ENCODE peak calls at places on chromosomes 6 and 20, in four cellular contexts. R is hepatocyte; O is Peyer's patch; Y is CD4-positive, alpha-beta T cell. K is an unnamed sample.

GRCh38 chr6:108115598-108116058 is 41.1 kb upstream of the OSTM1 start:
- DNase-seq in R (peak; percentile 63), O (peak; percentile 66), Y (no peak), K (peak; percentile 62)

GRCh38 chr6:81171991-81172740 is 580.3 kb downstream of the TENT5A start:
- DNase-seq in R (no peak), O (no peak), Y (no peak), K (no peak)

GRCh38 chr6:141539617-141540016 is 593.1 kb upstream of the GJE1 start:
- DNase-seq in R (no peak), O (no peak), Y (no peak), K (no peak)

GRCh38 chr6:41672816-41673703 is 34.8 kb downstream of the MDFI start:
- DNase-seq in R (no peak), O (no peak), Y (no peak), K (no peak)

GRCh38 chr6:136024711-136025110 is 173.2 kb downstream of the PDE7B start:
- DNase-seq in R (no peak), O (no peak), Y (no peak), K (no peak)

GRCh38 chr20:47320990-47321805 is 35.3 kb downstream of the ZMYND8 start:
- DNase-seq in R (peak; percentile 54), O (no peak), Y (no peak), K (peak; percentile 45)

GRCh38 chr6:156954191-156954590 is 177.0 kb downstream of the ARID1B start:
- DNase-seq in R (no peak), O (no peak), Y (no peak), K (no peak)

GRCh38 chr6:132136976-132137375 is 185.8 kb upstream of the CCN2 start:
- DNase-seq in R (no peak), O (no peak), Y (no peak), K (no peak)

GRCh38 chr20:52637201-52637600 is 335.0 kb upstream of the TSHZ2 start:
- DNase-seq in R (no peak), O (no peak), Y (no peak), K (no peak)

GRCh38 chr6:88629838-88630462 is 333.5 kb downstream of the RNGTT start:
- DNase-seq in R (no peak), O (no peak), Y (no peak), K (no peak)

GRCh38 chr20:6140947-6141346 is 18.1 kb upstream of the FERMT1 start:
- DNase-seq in R (no peak), O (no peak), Y (no peak), K (no peak)

GRCh38 chr6:7535498-7535897 is 6.0 kb upstream of the DSP start:
- DNase-seq in R (no peak), O (no peak), Y (no peak), K (no peak)

GRCh38 chr6:135114355-135115145 is 59.9 kb upstream of the HBS1L start:
- DNase-seq in R (no peak), O (no peak), Y (no peak), K (no peak)

GRCh38 chr6:142925575-142926110 is 19.3 kb downstream of the HIVEP2 start:
- DNase-seq in R (peak; percentile 8), O (no peak), Y (no peak), K (no peak)

GRCh38 chr20:2604506-2604835 is 48.0 kb upstream of the NOP56 start:
- DNase-seq in R (no peak), O (no peak), Y (no peak), K (no peak)

GRCh38 chr20:23647346-23647745 is 9.6 kb upstream of the CST3 start:
- DNase-seq in R (no peak), O (no peak), Y (no peak), K (no peak)

GRCh38 chr6:2979819-2980464 is 8.6 kb upstream of the SERPINB6 start:
- DNase-seq in R (no peak), O (no peak), Y (no peak), K (no peak)

GRCh38 chr6:81969011-81969410 is 216.5 kb upstream of the TENT5A start:
- DNase-seq in R (no peak), O (no peak), Y (no peak), K (no peak)

GRCh38 chr6:52390361-52390727 is 28.4 kb downstream of the PAQR8 start:
- DNase-seq in R (peak; percentile 16), O (no peak), Y (peak; percentile 29), K (no peak)

GRCh38 chr6:43980004-43980795 is 147.1 kb downstream of the MRPL14 start:
- DNase-seq in R (no peak), O (no peak), Y (no peak), K (no peak)

GRCh38 chr20:35135867-35136586 is 11.1 kb downstream of the EDEM2 start:
- DNase-seq in R (no peak), O (no peak), Y (no peak), K (no peak)

GRCh38 chr20:17525650-17526049 is 5.5 kb downstream of the BFSP1 start:
- DNase-seq in R (peak; percentile 44), O (no peak), Y (no peak), K (no peak)

GRCh38 chr20:47326718-47327137 is 29.8 kb downstream of the ZMYND8 start:
- DNase-seq in R (no peak), O (no peak), Y (no peak), K (no peak)

GRCh38 chr6:106702451-106703110 is 73.2 kb downstream of the QRSL1 start:
- DNase-seq in R (peak; percentile 37), O (no peak), Y (no peak), K (peak; percentile 20)

GRCh38 chr6:123062645-123063044 is 66.6 kb downstream of the CLVS2 start:
- DNase-seq in R (no peak), O (no peak), Y (no peak), K (no peak)

GRCh38 chr6:139060332-139060731 is 31.8 kb downstream of the ABRACL start:
- DNase-seq in R (no peak), O (no peak), Y (no peak), K (no peak)

GRCh38 chr20:21118138-21118537 is 7.7 kb upstream of the KIZ start:
- DNase-seq in R (no peak), O (no peak), Y (no peak), K (no peak)

GRCh38 chr6:130796313-130796905 is 30.8 kb upstream of the SMLR1 start:
- DNase-seq in R (no peak), O (no peak), Y (no peak), K (no peak)

GRCh38 chr20:52766645-52767435 is 205.3 kb upstream of the TSHZ2 start:
- DNase-seq in R (no peak), O (no peak), Y (no peak), K (no peak)

GRCh38 chr6:47700051-47700450 is 1.7 kb downstream of the ADGRF4 start:
- DNase-seq in R (peak; percentile 67), O (no peak), Y (no peak), K (no peak)

GRCh38 chr20:37349517-37350491 is 3.9 kb downstream of the SRC start:
- DNase-seq in R (peak; percentile 51), O (peak; percentile 51), Y (no peak), K (no peak)

GRCh38 chr6:130848945-130849344 is 21.7 kb downstream of the SMLR1 start:
- DNase-seq in R (no peak), O (no peak), Y (no peak), K (no peak)

GRCh38 chr6:23329091-23329490 is 759.7 kb downstream of the HDGFL1 start:
- DNase-seq in R (no peak), O (no peak), Y (no peak), K (no peak)

GRCh38 chr6:29752451-29753308 is 29.4 kb downstream of the HLA-F start:
- DNase-seq in R (peak; percentile 93), O (peak; percentile 91), Y (peak; percentile 76), K (peak; percentile 91)

GRCh38 chr6:24761193-24761835 is 13.4 kb upstream of the GMNN start:
- DNase-seq in R (no peak), O (no peak), Y (no peak), K (peak; percentile 28)

GRCh38 chr6:34236423-34237315 is at the start of gene HMGA1:
- DNase-seq in R (peak; percentile 94), O (peak; percentile 92), Y (peak; percentile 84), K (peak; percentile 92)

GRCh38 chr20:50933589-50933988 is 2.4 kb upstream of the ADNP start:
- DNase-seq in R (no peak), O (no peak), Y (no peak), K (no peak)

GRCh38 chr6:81911446-81911845 is 159.0 kb upstream of the TENT5A start:
- DNase-seq in R (no peak), O (no peak), Y (no peak), K (no peak)